ENCODE peak calls at places on chromosome 2, in four cellular contexts. F, L, H and G are unnamed samples.

GRCh38 chr2:8567469-8568108 is 114.3 kb upstream of the ID2 start:
- DNase-seq in F (no peak), L (no peak), H (no peak), G (no peak)

GRCh38 chr2:96553176-96553956 is 16.8 kb downstream of the ARID5A start:
- DNase-seq in F (no peak), L (no peak), H (no peak), G (no peak)

GRCh38 chr2:71646028-71646427 is 192.7 kb downstream of the DYSF start:
- DNase-seq in F (peak), L (peak), H (no peak), G (no peak)

GRCh38 chr2:230256735-230257332 is 31.3 kb downstream of the SP140 start:
- DNase-seq in F (no peak), L (no peak), H (no peak), G (no peak)

GRCh38 chr2:168482245-168482644 is 26.2 kb downstream of the CERS6 start:
- DNase-seq in F (no peak), L (no peak), H (no peak), G (no peak)

GRCh38 chr2:31428001-31428418 is 13.5 kb upstream of the XDH start:
- DNase-seq in F (no peak), L (no peak), H (no peak), G (no peak)

GRCh38 chr2:186422226-186422625 is 63.8 kb upstream of the ZC3H15 start:
- DNase-seq in F (no peak), L (no peak), H (no peak), G (no peak)

GRCh38 chr2:28397043-28397381 is 4.4 kb downstream of the FOSL2 start:
- DNase-seq in F (no peak), L (no peak), H (no peak), G (no peak)

GRCh38 chr2:167049659-167050058 is 161.4 kb downstream of the XIRP2 start:
- DNase-seq in F (no peak), L (no peak), H (no peak), G (no peak)

GRCh38 chr2:165682546-165682945 is 111.5 kb downstream of the GALNT3 start:
- DNase-seq in F (no peak), L (no peak), H (no peak), G (no peak)

GRCh38 chr2:12495247-12495868 is 221.4 kb upstream of the TRIB2 start:
- DNase-seq in F (no peak), L (no peak), H (no peak), G (no peak)

GRCh38 chr2:76197842-76198448 is 487.2 kb upstream of the GCFC2 start:
- DNase-seq in F (no peak), L (peak), H (peak), G (no peak)

GRCh38 chr2:240232961-240233890 is 92.8 kb upstream of the OTOS start:
- DNase-seq in F (peak), L (peak), H (peak), G (peak)

GRCh38 chr2:91839904-91840868 is 3031.0 kb upstream of the TEKT4 start:
- DNase-seq in F (no peak), L (no peak), H (no peak), G (no peak)

GRCh38 chr2:17918789-17919188 is 40.3 kb downstream of the KCNS3 start:
- DNase-seq in F (no peak), L (no peak), H (no peak), G (no peak)

GRCh38 chr2:103159018-103159417 is 397.2 kb downstream of the TMEM182 start:
- DNase-seq in F (no peak), L (no peak), H (no peak), G (no peak)

GRCh38 chr2:239598732-239599090 is 197.9 kb upstream of the HDAC4 start:
- DNase-seq in F (no peak), L (no peak), H (no peak), G (no peak)

GRCh38 chr2:130728007-130728454 is 839 bp upstream of the GPR148 start:
- DNase-seq in F (no peak), L (no peak), H (no peak), G (peak)

GRCh38 chr2:135773917-135774316 is 32.3 kb downstream of the UBXN4 start:
- DNase-seq in F (no peak), L (no peak), H (no peak), G (no peak)

GRCh38 chr2:47056374-47056773 is 98.7 kb downstream of the STPG4 start:
- DNase-seq in F (no peak), L (no peak), H (no peak), G (no peak)

GRCh38 chr2:950627-950992 is at the start of gene SNTG2:
- DNase-seq in F (no peak), L (no peak), H (peak), G (peak)

GRCh38 chr2:45804990-45805755 is 153.7 kb downstream of the PRKCE start:
- DNase-seq in F (no peak), L (no peak), H (no peak), G (no peak)

GRCh38 chr2:73085691-73086090 is 14.2 kb upstream of the SFXN5 start:
- DNase-seq in F (peak), L (no peak), H (peak), G (peak)

GRCh38 chr2:224263571-224264043 is 138.3 kb downstream of the FAM124B start:
- DNase-seq in F (no peak), L (no peak), H (no peak), G (no peak)

GRCh38 chr2:217706513-217706912 is 296.3 kb downstream of the TNS1 start:
- DNase-seq in F (no peak), L (no peak), H (no peak), G (no peak)

GRCh38 chr2:196274387-196274809 is 103.0 kb upstream of the STK17B start:
- DNase-seq in F (no peak), L (no peak), H (no peak), G (no peak)

GRCh38 chr2:231710751-231711676 is 2.7 kb downstream of the PTMA start:
- DNase-seq in F (peak), L (no peak), H (no peak), G (no peak)

GRCh38 chr2:218397502-218398436 is 1.9 kb upstream of the CTDSP1 start:
- DNase-seq in F (peak), L (peak), H (peak), G (peak)

GRCh38 chr2:11419781-11420180 is 46.2 kb downstream of the E2F6 start:
- DNase-seq in F (no peak), L (no peak), H (no peak), G (no peak)

GRCh38 chr2:169069341-169069740 is at the start of gene DHRS9:
- DNase-seq in F (no peak), L (no peak), H (peak), G (no peak)